ENCODE peak calls at places on chromosome 12, in eight cellular contexts. L is heart left ventricle, K is BJ, B is pancreas, Q is ovary, V is transverse colon, I is DND-41, T is endothelial cell of umbilical vein. S is an unnamed sample.

GRCh38 chr12:116376354-116377193 is 99.1 kb upstream of the MED13L start:
- DNase-seq in V (no peak), I (no peak), T (peak; percentile 95), K (no peak), B (no peak), Q (no peak), L (no peak), S (no peak)

GRCh38 chr12:50564240-50564947 is 59.6 kb downstream of the DIP2B start:
- DNase-seq in Q (no peak), V (no peak), L (no peak), T (peak; percentile 35), K (no peak), I (no peak), B (no peak), S (no peak)

GRCh38 chr12:3896851-3897351 is 23.7 kb upstream of the PARP11 start:
- DNase-seq in Q (no peak), I (no peak), T (no peak), V (no peak), L (peak; percentile 35), B (no peak), K (no peak), S (no peak)

GRCh38 chr12:2682301-2683282 is 112.2 kb upstream of the FKBP4 start:
- DNase-seq in Q (no peak), T (peak; percentile 30), V (peak; percentile 31), L (no peak), K (no peak), B (no peak), I (peak; percentile 50), S (no peak)

GRCh38 chr12:108241961-108242360 is 97.2 kb downstream of the CMKLR1 start:
- DNase-seq in T (no peak), V (no peak), I (no peak), K (no peak), Q (no peak), L (no peak), B (no peak), S (no peak)

GRCh38 chr12:31959701-31960391 is 631 bp downstream of the RESF1 start:
- DNase-seq in I (peak; percentile 71), L (peak; percentile 80), K (no peak), B (peak; percentile 66), T (peak; percentile 71), Q (peak; percentile 71), V (peak; percentile 70), S (no peak)

GRCh38 chr12:27610380-27610779 is 85.9 kb upstream of the REP15 start:
- DNase-seq in Q (no peak), I (no peak), L (no peak), K (no peak), T (peak; percentile 53), V (no peak), B (no peak), S (no peak)

GRCh38 chr12:57591567-57592325 is 754 bp downstream of the PIP4K2C start:
- DNase-seq in I (no peak), Q (no peak), K (no peak), L (no peak), B (no peak), T (no peak), V (peak; percentile 23), S (no peak)

GRCh38 chr12:12592930-12593329 is 18.7 kb upstream of the CREBL2 start:
- DNase-seq in Q (no peak), I (no peak), B (no peak), L (no peak), T (no peak), K (peak; percentile 31), V (no peak), S (no peak)

GRCh38 chr12:108371801-108372344 is 32.8 kb upstream of the CMKLR1 start:
- DNase-seq in V (no peak), B (no peak), T (no peak), I (no peak), L (no peak), K (no peak), Q (no peak), S (no peak)

GRCh38 chr12:97862072-97862471 is 399.5 kb downstream of the RMST start:
- DNase-seq in L (no peak), B (no peak), T (no peak), Q (no peak), V (no peak), I (no peak), K (no peak), S (no peak)

GRCh38 chr12:109599087-109599486 is 25.5 kb downstream of the MVK start:
- DNase-seq in I (no peak), K (no peak), V (no peak), B (no peak), L (no peak), T (no peak), Q (no peak), S (no peak)

GRCh38 chr12:50032516-50033316 is 7.4 kb upstream of the RACGAP1 start:
- DNase-seq in L (no peak), V (no peak), K (no peak), Q (no peak), B (peak; percentile 28), T (no peak), I (no peak), S (no peak)

GRCh38 chr12:93746572-93747168 is 69.5 kb downstream of the CRADD start:
- DNase-seq in L (no peak), K (no peak), Q (no peak), V (no peak), I (no peak), T (no peak), B (no peak), S (no peak)

GRCh38 chr12:20492251-20492728 is 124.0 kb downstream of the PDE3A start:
- DNase-seq in Q (no peak), K (no peak), B (no peak), V (no peak), T (peak; percentile 75), I (no peak), L (no peak), S (peak; percentile 8)

GRCh38 chr12:113936460-113936859 is 29.7 kb downstream of the RBM19 start:
- DNase-seq in L (no peak), I (no peak), V (no peak), K (no peak), Q (no peak), T (no peak), B (no peak), S (no peak)

GRCh38 chr12:113934060-113934829 is 31.9 kb downstream of the RBM19 start:
- DNase-seq in V (no peak), T (peak; percentile 36), Q (no peak), K (no peak), I (no peak), B (no peak), L (no peak), S (no peak)

GRCh38 chr12:113933201-113933786 is 32.8 kb downstream of the RBM19 start:
- DNase-seq in V (no peak), Q (peak; percentile 77), I (no peak), B (no peak), L (peak; percentile 38), T (no peak), K (peak; percentile 7), S (no peak)

GRCh38 chr12:113934946-113935345 is 31.2 kb downstream of the RBM19 start:
- DNase-seq in L (no peak), T (no peak), I (no peak), K (no peak), V (no peak), Q (no peak), B (no peak), S (no peak)

GRCh38 chr12:113935459-113935858 is 30.7 kb downstream of the RBM19 start:
- DNase-seq in I (no peak), L (no peak), V (no peak), B (no peak), K (no peak), T (peak; percentile 68), Q (no peak), S (no peak)
- TF ChIP-seq CTCF in I (no peak), L (no peak), V (no peak), B (no peak), K (no peak), T (no peak), Q (no peak), S (no peak)

DNA sequence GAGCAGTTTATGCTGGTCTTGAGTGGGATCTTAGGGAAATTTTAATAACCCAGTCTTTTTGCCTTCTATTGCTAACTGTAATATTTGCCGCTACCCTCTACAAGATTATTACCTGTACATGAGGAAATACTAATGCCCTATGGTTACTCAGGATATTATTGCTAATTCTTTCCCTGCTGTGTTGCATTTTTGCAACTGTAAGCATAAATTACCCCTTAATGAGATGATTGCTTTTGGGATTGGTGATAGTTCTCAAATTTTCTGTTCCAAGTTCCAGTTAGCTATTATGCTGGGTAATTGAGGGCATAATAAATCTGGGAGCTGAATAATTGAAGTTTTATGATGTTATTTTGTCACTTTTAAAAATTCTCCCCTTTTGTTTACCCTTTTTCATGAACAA is 22.0 kb downstream of the ATF7IP start:
- DNase-seq in T (no peak), K (no peak), I (no peak), V (no peak), L (no peak), B (no peak), Q (no peak), S (no peak)
- H3K36me3 ChIP-seq in T (no peaks in the 10 kb centered on the region), K (no peaks in the 10 kb centered on the region), I (no peaks in the 10 kb centered on the region), V (no peaks in the 10 kb centered on the region), L (peaks cover 12% of the 10 kb centered on the region), B (no peaks in the 10 kb centered on the region), Q (no peaks in the 10 kb centered on the region), S (no peaks in the 10 kb centered on the region)

GRCh38 chr12:99746538-99746937 is 99.0 kb downstream of the GARIN6 start:
- DNase-seq in I (no peak), V (no peak), K (no peak), Q (no peak), L (no peak), T (no peak), B (no peak), S (no peak)
- TF ChIP-seq CTCF in I (no peak), V (no peak), K (no peak), Q (no peak), L (no peak), T (no peak), B (no peak), S (no peak)

GRCh38 chr12:71452006-71452405 is 12.4 kb downstream of the LGR5 start:
- DNase-seq in I (no peak), L (no peak), T (no peak), B (no peak), Q (no peak), K (no peak), V (no peak), S (no peak)

GRCh38 chr12:71456990-71457389 is 17.4 kb downstream of the LGR5 start:
- DNase-seq in T (no peak), L (no peak), Q (no peak), B (no peak), V (no peak), I (no peak), K (no peak), S (no peak)

GRCh38 chr12:71455028-71455737 is 15.6 kb downstream of the LGR5 start:
- DNase-seq in T (no peak), B (no peak), Q (no peak), V (no peak), L (no peak), I (no peak), K (no peak), S (no peak)

GRCh38 chr12:71460318-71460717 is 20.7 kb downstream of the LGR5 start:
- DNase-seq in L (no peak), V (no peak), T (no peak), Q (no peak), I (no peak), K (no peak), B (no peak), S (no peak)

DNA sequence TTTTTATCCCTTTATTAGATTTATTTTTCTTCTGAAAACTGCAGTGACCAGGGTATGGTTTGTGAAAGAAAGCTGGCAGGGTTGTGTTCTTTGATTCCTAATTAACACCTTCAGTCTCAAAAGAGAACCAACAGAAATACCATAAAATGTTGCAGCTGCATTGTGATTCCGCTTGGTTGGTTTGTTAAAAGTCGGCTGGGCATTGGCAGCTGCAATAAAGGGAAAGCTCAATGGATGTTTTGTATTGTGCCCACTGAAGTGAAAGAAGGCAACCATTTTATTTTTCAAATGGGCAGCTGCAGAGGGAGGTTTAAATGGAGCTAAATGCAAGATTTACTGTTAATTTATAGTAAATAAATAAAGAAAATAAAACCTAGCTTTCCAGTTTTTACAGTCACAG is 16.7 kb downstream of the LGR5 start:
- DNase-seq in K (no peak), Q (no peak), T (no peak), V (no peak), B (no peak), L (no peak), I (no peak), S (no peak)
- H3K36me3 ChIP-seq in K (no peaks in the 10 kb centered on the region), Q (no peaks in the 10 kb centered on the region), T (no peaks in the 10 kb centered on the region), V (no peaks in the 10 kb centered on the region), B (no peaks in the 10 kb centered on the region), L (no peaks in the 10 kb centered on the region), I (no peaks in the 10 kb centered on the region), S (no peaks in the 10 kb centered on the region)

S was measured in GM06990.